ENCODE peak calls at places on chromosomes 6 and 20, in six cellular contexts. U, Q, W, I, Z and N are unnamed samples.

GRCh38 chr20:5349448-5349847 is 32.7 kb upstream of the PROKR2 start:
- DNase-seq in U (no peak), Q (no peak), W (peak), I (no peak), Z (no peak), N (no peak)

GRCh38 chr6:85383042-85383441 is 66.8 kb upstream of the NT5E start:
- DNase-seq in U (no peak), Q (no peak), W (no peak), I (no peak), Z (no peak), N (no peak)

GRCh38 chr6:136921521-136921935 is 573 bp upstream of the SLC35D3 start:
- DNase-seq in U (no peak), Q (peak), W (no peak), I (no peak), Z (no peak), N (no peak)

GRCh38 chr6:76814496-76815458 is 648.5 kb downstream of the HTR1B start:
- DNase-seq in U (no peak), Q (no peak), W (no peak), I (no peak), Z (no peak), N (no peak)

GRCh38 chr20:39885975-39886649 is 802.9 kb downstream of the MAFB start:
- DNase-seq in U (no peak), Q (peak), W (peak), I (no peak), Z (peak), N (peak)

GRCh38 chr6:138498575-138499302 is 555 bp downstream of the NHSL1 start:
- DNase-seq in U (no peak), Q (no peak), W (no peak), I (no peak), Z (no peak), N (no peak)

GRCh38 chr6:89508755-89509563 is 76.0 kb downstream of the ANKRD6 start:
- DNase-seq in U (no peak), Q (peak), W (no peak), I (no peak), Z (no peak), N (no peak)

GRCh38 chr6:44404022-44404714 is 16.7 kb downstream of the CDC5L start:
- DNase-seq in U (no peak), Q (no peak), W (no peak), I (no peak), Z (no peak), N (no peak)

GRCh38 chr20:63124092-63124781 is 91.7 kb downstream of the YTHDF1 start:
- DNase-seq in U (no peak), Q (peak), W (peak), I (peak), Z (no peak), N (no peak)

GRCh38 chr6:158026054-158026900 is 44.6 kb downstream of the SYNJ2 start:
- DNase-seq in U (peak), Q (no peak), W (peak), I (peak), Z (peak), N (peak)

GRCh38 chr20:50593005-50593335 is 82.8 kb downstream of the PTPN1 start:
- DNase-seq in U (no peak), Q (no peak), W (no peak), I (no peak), Z (no peak), N (no peak)

GRCh38 chr6:14732845-14733757 is 512.8 kb upstream of the JARID2 start:
- DNase-seq in U (no peak), Q (no peak), W (peak), I (no peak), Z (no peak), N (no peak)

GRCh38 chr6:7216941-7217621 is 95.9 kb downstream of the SSR1 start:
- DNase-seq in U (no peak), Q (no peak), W (no peak), I (no peak), Z (no peak), N (no peak)

GRCh38 chr6:148981515-148981914 is 234.7 kb downstream of the UST start:
- DNase-seq in U (no peak), Q (no peak), W (no peak), I (no peak), Z (no peak), N (no peak)

GRCh38 chr6:81307640-81308214 is 444.8 kb downstream of the TENT5A start:
- DNase-seq in U (no peak), Q (no peak), W (no peak), I (no peak), Z (no peak), N (no peak)